ENCODE peak calls at places on chromosomes 3 and 15, in eight cellular contexts. W is astrocyte of the spinal cord, F is K562, J is H9, D is AG09319, S is fibroblast of mammary gland, G is fibroblast of lung, L is esophagus muscularis mucosa. P is an unnamed sample.

GRCh38 chr3:120498947-120499346 is 48.2 kb upstream of the FSTL1 start:
- DNase-seq in S (peak), J (peak), D (peak), L (peak), G (peak), F (no peak), W (peak), P (peak)

GRCh38 chr3:58237238-58237939 is at the start of gene ABHD6:
- DNase-seq in W (peak), G (peak), S (peak), D (no peak), F (peak), J (peak), L (peak), P (peak)

GRCh38 chr3:107067421-107067820 is 309.8 kb upstream of the CCDC54 start:
- DNase-seq in W (no peak), D (no peak), G (no peak), J (no peak), L (no peak), F (no peak), S (no peak), P (no peak)

GRCh38 chr3:72032435-72033118 is 247.6 kb upstream of the PROK2 start:
- DNase-seq in W (no peak), S (no peak), J (peak), D (no peak), L (no peak), G (no peak), F (peak), P (no peak)

GRCh38 chr3:183449391-183449790 is 21.0 kb upstream of the MCF2L2 start:
- DNase-seq in F (peak), S (no peak), W (peak), G (peak), J (no peak), L (no peak), D (no peak), P (peak)

GRCh38 chr3:189726277-189726676 is 95.1 kb downstream of the TP63 start:
- DNase-seq in J (no peak), S (peak), G (no peak), F (no peak), L (no peak), W (no peak), D (no peak), P (no peak)

GRCh38 chr3:151905647-151906046 is 32.2 kb downstream of the SUCNR1 start:
- DNase-seq in F (no peak), S (no peak), J (no peak), W (no peak), G (no peak), D (no peak), L (no peak), P (no peak)

GRCh38 chr3:58683001-58683845 is 16.6 kb upstream of the FAM3D start:
- DNase-seq in S (peak), G (peak), D (no peak), J (no peak), L (no peak), W (peak), F (no peak), P (no peak)

GRCh38 chr3:161957467-161957866 is 460.9 kb downstream of the OTOL1 start:
- DNase-seq in F (no peak), S (peak), D (no peak), L (no peak), G (no peak), J (no peak), W (peak), P (peak)

GRCh38 chr3:47333907-47334306 is 46.9 kb upstream of the PTPN23 start:
- DNase-seq in W (no peak), D (no peak), J (no peak), S (no peak), L (no peak), G (no peak), F (no peak), P (no peak)

GRCh38 chr3:29185706-29186105 is 95.2 kb upstream of the RBMS3 start:
- DNase-seq in W (no peak), F (no peak), J (no peak), G (no peak), D (no peak), L (no peak), S (no peak), P (no peak)

GRCh38 chr3:122255757-122256439 is 69.2 kb upstream of the CSTA start:
- DNase-seq in G (peak), D (no peak), J (no peak), F (no peak), L (peak), S (no peak), W (no peak), P (peak)

DNA sequence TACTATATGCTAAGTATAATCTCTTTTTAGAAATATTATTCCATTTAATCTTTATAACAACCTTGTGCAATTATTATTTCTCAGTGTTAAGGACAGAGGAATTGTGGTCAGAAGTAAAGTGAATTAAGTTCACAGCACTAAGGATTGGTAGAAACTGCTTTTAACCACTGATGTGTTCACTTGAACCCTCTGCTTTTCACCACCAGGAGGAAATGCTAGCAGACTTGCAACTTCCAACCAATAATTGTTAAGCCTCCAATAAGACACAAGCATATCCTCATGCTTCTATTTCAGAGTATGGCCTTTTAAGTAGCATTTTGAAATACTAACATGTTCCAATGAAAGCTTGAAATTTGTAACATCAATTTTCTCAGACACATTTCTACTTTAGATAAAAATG is 527.4 kb downstream of the SI start:
- DNase-seq in W (no peak), L (no peak), S (no peak), D (no peak), J (no peak), F (no peak), G (no peak), P (no peak)
- TF ChIP-seq CTCF in W (no peak), L (no peak), S (no peak), D (no peak), J (peak), F (no peak), G (no peak), P (no peak)

GRCh38 chr3:35778201-35778600 is 138.9 kb downstream of the ARPP21 start:
- DNase-seq in W (no peak), S (no peak), L (no peak), D (no peak), G (no peak), J (peak), F (no peak), P (no peak)

GRCh38 chr3:35777563-35777962 is 138.2 kb downstream of the ARPP21 start:
- DNase-seq in J (no peak), F (no peak), L (no peak), S (no peak), W (no peak), G (no peak), D (no peak), P (no peak)

GRCh38 chr3:35776346-35776745 is 137.0 kb downstream of the ARPP21 start:
- DNase-seq in L (no peak), F (no peak), G (no peak), S (no peak), D (no peak), J (no peak), W (no peak), P (no peak)

GRCh38 chr3:35773398-35773797 is 134.1 kb downstream of the ARPP21 start:
- DNase-seq in W (no peak), F (no peak), D (no peak), S (no peak), J (no peak), G (no peak), L (no peak), P (no peak)

GRCh38 chr3:35777065-35777464 is 137.7 kb downstream of the ARPP21 start:
- DNase-seq in S (no peak), F (no peak), G (no peak), L (no peak), J (no peak), D (no peak), W (no peak), P (no peak)
- TF ChIP-seq CTCF in S (no peak), F (no peak), G (no peak), L (no peak), J (no peak), D (no peak), W (no peak), P (no peak)

DNA sequence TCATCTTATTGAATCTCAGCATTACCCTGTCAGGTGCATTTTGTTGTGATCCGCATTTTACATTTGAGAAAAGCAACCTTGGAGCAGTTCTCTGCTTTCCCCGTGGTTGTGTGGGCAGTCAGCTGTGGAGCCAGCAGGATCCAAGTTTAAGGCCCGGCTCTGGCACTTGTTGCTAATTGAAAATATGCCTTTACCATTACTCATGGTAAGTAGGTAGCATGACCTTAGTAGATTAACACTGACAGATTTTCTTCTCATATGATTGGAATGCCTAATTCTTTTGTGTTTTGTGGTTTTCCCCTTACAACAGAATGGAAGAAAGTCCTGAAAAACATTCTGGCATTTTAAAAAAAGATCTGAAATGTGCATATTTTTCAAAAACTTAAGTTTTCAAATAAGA is 246.5 kb upstream of the LRRN1 start:
- DNase-seq in S (no peak), D (no peak), F (no peak), J (no peak), W (peak), L (no peak), G (peak), P (no peak)
- TF ChIP-seq CTCF in S (no peak), D (no peak), F (no peak), J (no peak), W (no peak), L (no peak), G (no peak), P (no peak)

GRCh38 chr3:192237992-192238608 is 489.2 kb downstream of the FGF12 start:
- DNase-seq in F (no peak), J (peak), W (no peak), L (no peak), S (no peak), G (no peak), D (no peak), P (no peak)
- TF ChIP-seq CTCF in F (no peak), J (peak), W (peak), L (no peak), S (no peak), G (no peak), D (no peak), P (no peak)

DNA sequence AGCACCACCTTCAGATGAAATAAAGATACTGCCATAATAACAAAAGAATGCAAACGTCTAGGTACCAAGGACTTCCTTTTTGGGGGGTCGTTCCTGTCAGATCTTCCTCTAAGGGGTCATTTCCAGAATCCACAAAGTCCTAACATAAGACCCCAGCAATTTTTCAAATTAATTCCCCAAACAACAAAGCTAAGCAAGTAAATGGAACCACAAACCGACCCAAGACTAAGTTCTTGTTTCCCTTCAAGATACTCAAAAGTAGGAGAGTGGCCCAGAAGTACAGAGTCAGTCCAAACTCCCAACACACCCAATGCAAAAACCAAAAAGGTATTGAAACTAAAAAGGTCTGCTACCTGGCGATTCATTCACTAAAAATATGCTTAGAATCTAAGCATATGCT is 1.2 kb downstream of the RYK start:
- DNase-seq in J (no peak), G (no peak), L (no peak), F (no peak), W (peak), D (no peak), S (no peak), P (no peak)
- TF ChIP-seq CTCF in J (no peak), G (no peak), L (no peak), F (no peak), W (no peak), D (no peak), S (no peak), P (no peak)

DNA sequence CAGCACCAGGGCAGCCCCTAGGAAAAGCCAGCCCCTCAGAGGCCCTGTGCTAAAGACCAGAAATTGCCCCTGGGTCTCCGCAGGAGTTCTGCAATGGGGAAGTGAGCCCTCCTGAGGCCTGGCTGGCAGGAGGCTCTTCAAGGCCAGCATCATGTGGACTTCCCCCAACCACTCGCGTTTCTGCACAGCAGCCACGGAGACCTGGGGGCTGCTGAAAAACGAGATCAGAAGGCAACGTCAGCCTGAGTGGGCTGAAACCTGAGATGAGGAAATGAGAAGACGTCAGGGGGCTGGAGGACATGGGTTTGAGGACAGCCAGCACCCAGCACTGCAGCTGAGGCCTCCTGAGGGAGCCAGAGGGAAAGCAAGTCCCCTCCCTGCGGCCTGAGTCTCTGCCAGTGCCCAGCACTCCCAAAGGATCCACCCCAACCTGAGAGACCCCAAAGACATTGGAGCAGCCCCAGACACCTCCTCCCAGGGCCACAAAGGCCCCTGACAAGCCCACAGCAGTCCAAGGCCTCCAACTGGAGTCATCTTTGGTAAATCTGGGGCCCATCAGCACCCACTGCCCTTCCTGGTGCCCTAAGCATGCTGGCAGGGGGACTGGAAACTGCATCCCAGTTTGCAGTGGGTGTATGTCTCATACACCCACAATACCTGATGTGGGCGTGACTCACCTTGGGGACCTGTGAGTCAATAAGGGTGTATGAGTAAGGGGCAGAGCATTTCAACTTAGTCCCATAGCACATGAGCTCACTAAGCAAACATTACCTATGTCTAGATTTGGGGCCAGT is 29.2 kb upstream of the CYP11A1 start:
- DNase-seq in S (peak), W (peak), J (no peak), D (no peak), G (peak), F (no peak), L (no peak), P (no peak)
- TF ChIP-seq CTCF in S (no peak), W (no peak), J (no peak), D (no peak), G (no peak), F (peak), L (no peak), P (no peak)

P was measured in fibroblast of villous mesenchyme.